ENCODE peak calls at places on chromosomes 13 and 19, in six cellular contexts. F is kidney epithelial cell, I is suprapubic skin, U is neural crest cell, P is psoas muscle, C is GM23338. W is an unnamed sample.

GRCh38 chr13:31408927-31409326 is 209.2 kb downstream of the B3GLCT start:
- DNase-seq in F (no peak), I (no peak), U (no peak), P (no peak), C (no peak), W (no peak)

GRCh38 chr19:47315125-47315821 is 5.6 kb downstream of the C5AR1 start:
- DNase-seq in F (peak; percentile 81), I (peak; percentile 88), U (no peak), P (no peak), C (peak; percentile 46), W (peak; percentile 96)

GRCh38 chr13:20331949-20332348 is 99.8 kb upstream of the GJB6 start:
- DNase-seq in F (no peak), I (no peak), U (no peak), P (no peak), C (no peak), W (no peak)

GRCh38 chr13:21458457-21458815 is 667 bp downstream of the ZDHHC20 start:
- DNase-seq in F (no peak), I (no peak), U (peak; percentile 12), P (peak; percentile 56), C (peak; percentile 78), W (no peak)

GRCh38 chr13:63041640-63042414 is 1626.2 kb upstream of the PCDH20 start:
- DNase-seq in F (no peak), I (no peak), U (no peak), P (no peak), C (no peak), W (no peak)

GRCh38 chr13:48859168-48860105 is 116.3 kb upstream of the FNDC3A start:
- DNase-seq in F (no peak), I (no peak), U (no peak), P (no peak), C (peak; percentile 38), W (no peak)

GRCh38 chr19:38444026-38444425 is 10.5 kb downstream of the RYR1 start:
- DNase-seq in F (no peak), I (no peak), U (no peak), P (no peak), C (no peak), W (no peak)

GRCh38 chr19:4534836-4535658 is at the start of gene PLIN5:
- DNase-seq in F (no peak), I (no peak), U (peak; percentile 83), P (peak; percentile 95), C (peak; percentile 96), W (peak; percentile 31)

GRCh38 chr19:16470911-16471811 is 609 bp downstream of the EPS15L1 start:
- DNase-seq in F (no peak), I (no peak), U (peak; percentile 16), P (peak; percentile 66), C (peak; percentile 65), W (no peak)

GRCh38 chr13:37769078-37769477 is 100.5 kb downstream of the TRPC4 start:
- DNase-seq in F (no peak), I (no peak), U (no peak), P (no peak), C (peak; percentile 7), W (no peak)

GRCh38 chr13:101267656-101268055 is 148.7 kb downstream of the NALCN start:
- DNase-seq in F (peak; percentile 91), I (no peak), U (no peak), P (no peak), C (no peak), W (no peak)

GRCh38 chr19:18520848-18521691 is 800 bp downstream of the ELL start:
- DNase-seq in F (no peak), I (no peak), U (peak; percentile 33), P (peak; percentile 74), C (peak; percentile 38), W (peak; percentile 53)

GRCh38 chr13:27080018-27080948 is 91.3 kb downstream of the USP12 start:
- DNase-seq in F (no peak), I (no peak), U (no peak), P (no peak), C (no peak), W (no peak)

GRCh38 chr13:26220575-26220974 is 1.5 kb downstream of the RNF6 start:
- DNase-seq in F (peak; percentile 28), I (no peak), U (no peak), P (no peak), C (no peak), W (peak; percentile 50)

GRCh38 chr13:113926951-113927660 is 46.8 kb downstream of the C13orf46 start:
- DNase-seq in F (no peak), I (peak; percentile 78), U (no peak), P (peak; percentile 79), C (no peak), W (no peak)

GRCh38 chr19:18297308-18297707 is 15.9 kb upstream of the JUND start:
- DNase-seq in F (no peak), I (no peak), U (no peak), P (no peak), C (no peak), W (peak; percentile 82)

GRCh38 chr19:47729468-47729798 is 15.9 kb upstream of the NOP53 start:
- DNase-seq in F (peak; percentile 79), I (no peak), U (no peak), P (peak; percentile 79), C (peak; percentile 66), W (peak; percentile 74)

GRCh38 chr13:68125087-68125480 is 894.9 kb upstream of the PCDH9 start:
- DNase-seq in F (no peak), I (no peak), U (no peak), P (no peak), C (no peak), W (no peak)

GRCh38 chr13:29474991-29475390 is 120.5 kb downstream of the SLC7A1 start:
- DNase-seq in F (no peak), I (no peak), U (no peak), P (no peak), C (no peak), W (peak; percentile 82)

GRCh38 chr13:73835138-73835721 is 299.0 kb downstream of the KLF12 start:
- DNase-seq in F (no peak), I (no peak), U (no peak), P (no peak), C (peak; percentile 73), W (peak; percentile 40)

GRCh38 chr13:80362488-80362887 is 21.6 kb upstream of the SPRY2 start:
- DNase-seq in F (no peak), I (no peak), U (no peak), P (no peak), C (no peak), W (no peak)

GRCh38 chr19:31553844-31554215 is 204.6 kb upstream of the TSHZ3 start:
- DNase-seq in F (no peak), I (no peak), U (no peak), P (no peak), C (no peak), W (peak; percentile 11)

GRCh38 chr19:54106716-54107115 is 4.1 kb downstream of the NDUFA3 start:
- DNase-seq in F (no peak), I (peak; percentile 72), U (no peak), P (no peak), C (no peak), W (no peak)

GRCh38 chr19:5017235-5017634 is 48.3 kb downstream of the KDM4B start:
- DNase-seq in F (no peak), I (no peak), U (no peak), P (no peak), C (no peak), W (no peak)

GRCh38 chr19:17351815-17352435 is 14.6 kb downstream of the GTPBP3 start:
- DNase-seq in F (no peak), I (no peak), U (no peak), P (no peak), C (no peak), W (no peak)

GRCh38 chr19:2221250-2221831 is 14.8 kb downstream of the PLEKHJ1 start:
- DNase-seq in F (no peak), I (no peak), U (no peak), P (no peak), C (no peak), W (peak; percentile 69)

GRCh38 chr19:6343462-6343861 is 10.1 kb upstream of the ACER1 start:
- DNase-seq in F (no peak), I (no peak), U (no peak), P (no peak), C (no peak), W (no peak)

GRCh38 chr13:40665061-40665753 is 1.2 kb downstream of the FOXO1 start:
- DNase-seq in F (no peak), I (no peak), U (peak; percentile 30), P (peak; percentile 68), C (peak; percentile 47), W (peak; percentile 19)

GRCh38 chr13:79346300-79346914 is 59.6 kb downstream of the RBM26 start:
- DNase-seq in F (no peak), I (no peak), U (no peak), P (no peak), C (no peak), W (no peak)

GRCh38 chr13:114136576-114136975 is 4.2 kb upstream of the RASA3 start:
- DNase-seq in F (no peak), I (no peak), U (no peak), P (peak; percentile 27), C (no peak), W (no peak)

GRCh38 chr13:20353973-20354372 is 121.9 kb upstream of the GJB6 start:
- DNase-seq in F (no peak), I (no peak), U (no peak), P (no peak), C (no peak), W (peak; percentile 72)

GRCh38 chr13:23876265-23876664 is 12.9 kb downstream of the MIPEP start:
- DNase-seq in F (no peak), I (no peak), U (no peak), P (no peak), C (peak; percentile 46), W (no peak)
- TF ChIP-seq CTCF in F (peak; percentile 44), I (no peak), U (peak; percentile 55), P (peak; percentile 40), C (peak; percentile 46), W (peak; percentile 69)

GRCh38 chr13:42658019-42658418 is 84.1 kb downstream of the TNFSF11 start:
- DNase-seq in F (no peak), I (no peak), U (no peak), P (no peak), C (no peak), W (no peak)
- TF ChIP-seq CTCF in F (no peak), I (no peak), U (no peak), P (no peak), C (no peak), W (no peak)

GRCh38 chr13:85864963-85865530 is 65.8 kb upstream of the SLITRK6 start:
- DNase-seq in F (no peak), I (no peak), U (no peak), P (no peak), C (peak; percentile 78), W (no peak)
- TF ChIP-seq CTCF in F (peak; percentile 47), I (no peak), U (peak; percentile 56), P (no peak), C (peak; percentile 77), W (peak; percentile 11)

GRCh38 chr19:34241513-34242337 is 12.6 kb upstream of the GARRE1 start:
- DNase-seq in F (no peak), I (no peak), U (peak; percentile 20), P (peak; percentile 57), C (peak; percentile 93), W (no peak)
- TF ChIP-seq CTCF in F (peak; percentile 77), I (no peak), U (peak; percentile 70), P (peak; percentile 12), C (peak; percentile 80), W (no peak)

GRCh38 chr19:9645466-9645865 is 24.4 kb upstream of the ZNF561 start:
- DNase-seq in F (no peak), I (no peak), U (no peak), P (no peak), C (no peak), W (no peak)
- TF ChIP-seq CTCF in F (no peak), I (no peak), U (no peak), P (no peak), C (peak; percentile 29), W (no peak)

GRCh38 chr13:47121092-47121763 is 224.4 kb upstream of the HTR2A start:
- DNase-seq in F (no peak), I (no peak), U (no peak), P (no peak), C (no peak), W (no peak)

GRCh38 chr13:47126432-47126831 is 229.6 kb upstream of the HTR2A start:
- DNase-seq in F (no peak), I (no peak), U (no peak), P (no peak), C (no peak), W (peak; percentile 34)
- TF ChIP-seq CTCF in F (peak; percentile 3), I (no peak), U (no peak), P (no peak), C (no peak), W (no peak)